ENCODE peak calls at places on chromosomes 5 and 9, in eight cellular contexts. M, E, W, H, J, S, F and R are unnamed samples.

GRCh38 chr5:163104496-163104895 is 332.9 kb upstream of the CCNG1 start:
- DNase-seq in S (no peak), H (no peak), M (peak; percentile 76), E (no peak), F (no peak), J (no peak), W (no peak), R (no peak)

GRCh38 chr5:7094626-7095025 is 301.3 kb upstream of the ADCY2 start:
- DNase-seq in S (peak; percentile 6), H (no peak), F (no peak), W (no peak), E (no peak), J (no peak), M (peak; percentile 78), R (no peak)

GRCh38 chr5:62606878-62607277 is 28.3 kb downstream of the LRRC70 start:
- DNase-seq in M (no peak), H (no peak), F (no peak), W (no peak), J (no peak), E (no peak), S (no peak), R (no peak)

GRCh38 chr5:153562189-153562588 is 71.7 kb downstream of the GRIA1 start:
- DNase-seq in J (no peak), H (no peak), W (no peak), F (no peak), M (no peak), E (no peak), S (no peak), R (no peak)

GRCh38 chr9:73042155-73042554 is 89.3 kb upstream of the ALDH1A1 start:
- DNase-seq in S (no peak), W (no peak), J (no peak), H (no peak), M (no peak), F (no peak), E (no peak), R (no peak)

GRCh38 chr9:133126697-133127339 is 5.8 kb upstream of the RALGDS start:
- DNase-seq in F (no peak), M (no peak), W (no peak), J (no peak), H (no peak), S (no peak), E (no peak), R (no peak)

GRCh38 chr5:100791376-100791775 is 111.7 kb downstream of the ST8SIA4 start:
- DNase-seq in M (no peak), J (no peak), S (no peak), F (no peak), H (no peak), E (no peak), W (no peak), R (no peak)

GRCh38 chr9:93288891-93289883 is 105.2 kb downstream of the WNK2 start:
- DNase-seq in F (no peak), M (peak; percentile 35), H (no peak), J (no peak), E (peak; percentile 27), S (peak; percentile 79), W (peak; percentile 19), R (no peak)

GRCh38 chr5:74149395-74149794 is 491.1 kb downstream of the ENC1 start:
- DNase-seq in M (no peak), W (peak; percentile 85), S (no peak), J (no peak), H (peak; percentile 65), E (no peak), F (no peak), R (peak; percentile 85)

GRCh38 chr9:137919095-137919465 is 41.5 kb downstream of the CACNA1B start:
- DNase-seq in M (no peak), E (no peak), J (no peak), F (no peak), S (no peak), W (no peak), H (no peak), R (no peak)

GRCh38 chr9:86185872-86186271 is 73.6 kb downstream of the C9orf153 start:
- DNase-seq in W (no peak), F (no peak), M (no peak), H (no peak), E (no peak), S (no peak), J (no peak), R (no peak)

GRCh38 chr9:34653131-34653530 is 1.1 kb downstream of the IL11RA start:
- DNase-seq in S (no peak), W (no peak), H (no peak), J (no peak), E (peak; percentile 48), M (no peak), F (no peak), R (no peak)

GRCh38 chr9:131731237-131731995 is 8.5 kb downstream of the RAPGEF1 start:
- DNase-seq in W (no peak), H (no peak), F (no peak), J (no peak), M (no peak), E (no peak), S (peak; percentile 71), R (no peak)

GRCh38 chr9:37037137-37037743 is 3.2 kb upstream of the PAX5 start:
- DNase-seq in E (no peak), H (no peak), S (no peak), W (no peak), M (peak; percentile 71), J (no peak), F (no peak), R (no peak)

GRCh38 chr5:149421834-149422233 is 42.7 kb upstream of the IL17B start:
- DNase-seq in W (no peak), M (no peak), E (no peak), S (no peak), J (no peak), H (no peak), F (no peak), R (no peak)

GRCh38 chr5:149421372-149421685 is 42.2 kb upstream of the IL17B start:
- DNase-seq in W (no peak), M (no peak), S (no peak), H (no peak), J (no peak), E (no peak), F (no peak), R (no peak)

GRCh38 chr5:149419532-149420485 is 40.7 kb upstream of the IL17B start:
- DNase-seq in W (no peak), J (no peak), E (no peak), M (no peak), F (no peak), H (no peak), S (no peak), R (no peak)

GRCh38 chr5:149418910-149419531 is 39.9 kb upstream of the IL17B start:
- DNase-seq in J (no peak), M (no peak), F (no peak), E (no peak), H (no peak), S (no peak), W (no peak), R (no peak)

GRCh38 chr5:149420509-149421371 is 41.6 kb upstream of the IL17B start:
- DNase-seq in J (no peak), M (no peak), F (no peak), S (no peak), W (no peak), E (peak; percentile 67), H (no peak), R (peak; percentile 34)
- TF ChIP-seq POLR2AphosphoS5 in J (no peak), M (no peak), F (no peak), S (no peak), W (peak; percentile 81), E (peak; percentile 43), H (peak; percentile 68), R (peak; percentile 53)

DNA sequence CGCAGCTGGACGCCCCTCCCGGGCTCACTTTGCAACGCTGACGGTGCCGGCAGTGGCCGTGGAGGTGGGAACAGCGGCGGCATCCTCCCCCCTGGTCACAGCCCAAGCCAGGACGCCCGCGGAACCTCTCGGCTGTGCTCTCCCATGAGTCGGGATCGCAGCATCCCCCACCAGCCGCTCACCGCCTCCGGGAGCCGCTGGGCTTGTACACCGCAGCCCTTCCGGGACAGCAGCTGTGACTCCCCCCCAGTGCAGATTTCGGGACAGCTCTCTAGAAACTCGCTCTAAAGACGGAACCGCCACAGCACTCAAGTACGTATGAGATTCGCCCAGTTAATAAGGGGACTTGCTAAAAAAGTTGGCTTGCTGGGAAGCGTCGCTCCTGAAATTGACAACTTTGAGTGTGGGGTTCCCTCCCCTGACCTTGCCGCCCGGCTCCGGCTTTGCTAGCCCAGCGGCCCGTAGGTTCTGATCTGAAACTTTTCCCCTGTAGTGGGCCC is 461 bp downstream of the NR4A3 start:
- DNase-seq in S (no peak), F (no peak), W (peak; percentile 40), E (no peak), H (no peak), J (no peak), M (no peak), R (no peak)
- TF ChIP-seq POLR2AphosphoS5 in S (no peak), F (no peak), W (no peak), E (no peak), H (no peak), J (no peak), M (no peak), R (no peak)

DNA sequence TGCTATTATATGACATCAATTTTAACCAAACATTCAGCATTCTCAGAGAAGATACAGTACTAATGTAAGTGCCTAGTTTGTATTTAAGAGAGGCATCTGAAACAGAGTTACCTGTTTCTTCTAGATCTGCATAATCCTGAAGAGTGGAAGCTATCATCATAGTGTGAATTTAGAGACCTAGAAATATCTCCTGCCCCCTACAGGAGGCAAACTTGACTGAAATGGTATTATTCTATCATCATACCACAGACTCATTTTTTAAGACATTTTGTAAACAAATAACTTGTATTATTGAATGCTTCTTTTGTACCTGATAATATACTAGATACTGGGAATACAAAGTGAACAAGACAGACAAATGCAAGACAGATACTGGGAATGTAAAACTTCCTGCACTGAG is 216.8 kb upstream of the RPS23 start:
- DNase-seq in W (no peak), S (no peak), F (no peak), E (no peak), M (peak; percentile 21), J (no peak), H (no peak), R (no peak)
- TF ChIP-seq POLR2AphosphoS5 in W (no peak), S (no peak), F (no peak), E (no peak), M (no peak), J (no peak), H (no peak), R (no peak)

DNA sequence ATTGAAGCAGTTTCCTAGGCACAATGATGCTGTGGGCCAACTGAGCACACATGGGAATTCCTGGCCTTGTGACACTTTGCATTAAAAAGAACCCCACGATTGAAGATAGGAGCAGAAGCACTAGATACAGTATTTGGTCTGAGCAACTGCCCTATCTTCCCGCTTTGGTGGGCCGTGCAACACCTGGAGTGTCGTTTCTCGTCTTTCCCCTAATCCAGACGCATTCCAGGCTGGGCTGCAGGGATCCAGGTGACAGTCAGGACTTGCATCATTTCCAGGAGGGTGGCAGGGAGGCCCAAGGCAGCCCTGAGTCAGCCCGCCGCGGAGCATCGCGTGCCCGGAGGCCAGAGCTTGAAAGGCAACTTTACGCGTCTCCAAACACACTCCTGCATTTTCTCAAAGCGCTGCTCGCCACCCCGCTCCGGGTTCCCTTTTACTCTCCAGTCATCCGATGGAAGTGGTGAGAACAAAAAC is 719 bp upstream of the STC2 start:
- DNase-seq in J (no peak), M (peak; percentile 78), H (no peak), W (no peak), S (peak; percentile 64), E (no peak), F (no peak), R (no peak)
- TF ChIP-seq POLR2AphosphoS5 in J (no peak), M (no peak), H (no peak), W (no peak), S (peak; percentile 33), E (no peak), F (no peak), R (no peak)

GRCh38 chr5:170302729-170303501 is 5.3 kb upstream of the LCP2 start:
- DNase-seq in H (no peak), W (peak; percentile 58), M (no peak), S (no peak), J (peak; percentile 68), F (no peak), E (no peak), R (no peak)
- TF ChIP-seq POLR2AphosphoS5 in H (peak; percentile 22), W (no peak), M (no peak), S (no peak), J (no peak), F (no peak), E (no peak), R (no peak)